ENCODE peak calls at places on chromosomes 6 and 20, in four cellular contexts. O is GM12878, Z is K562, S is H1. L is an unnamed sample.

GRCh38 chr6:89254569-89254968 is 37.4 kb upstream of the GABRR1 start:
- DNase-seq in O (no peak), Z (no peak), S (no peak), L (no peak)

GRCh38 chr20:18839507-18840247 is 26.1 kb downstream of the SCP2D1 start:
- DNase-seq in O (no peak), Z (no peak), S (no peak), L (no peak)

GRCh38 chr20:10557685-10558084 is 116.1 kb downstream of the JAG1 start:
- DNase-seq in O (no peak), Z (no peak), S (peak), L (no peak)

GRCh38 chr6:95576621-95577316 is 566 bp upstream of the MANEA start:
- DNase-seq in O (no peak), Z (no peak), S (no peak), L (no peak)

GRCh38 chr6:8229913-8230312 is 127.6 kb upstream of the EEF1E1 start:
- DNase-seq in O (no peak), Z (no peak), S (peak), L (no peak)

GRCh38 chr6:7424967-7425807 is 35.6 kb downstream of the RIOK1 start:
- DNase-seq in O (no peak), Z (no peak), S (no peak), L (peak)

GRCh38 chr6:45376310-45377040 is 1.3 kb downstream of the SUPT3H start:
- DNase-seq in O (no peak), Z (no peak), S (no peak), L (no peak)

GRCh38 chr20:39651645-39652340 is 689.6 kb downstream of the DHX35 start:
- DNase-seq in O (no peak), Z (no peak), S (no peak), L (no peak)

GRCh38 chr6:111306104-111306888 is 176.7 kb downstream of the REV3L start:
- DNase-seq in O (no peak), Z (no peak), S (no peak), L (no peak)

GRCh38 chr20:44526129-44526528 is 4.3 kb upstream of the SERINC3 start:
- DNase-seq in O (no peak), Z (no peak), S (no peak), L (peak)

GRCh38 chr20:53468583-53468982 is 125.1 kb downstream of the ZNF217 start:
- DNase-seq in O (peak), Z (no peak), S (no peak), L (no peak)

GRCh38 chr20:37570419-37570818 is 42.7 kb upstream of the BLCAP start:
- DNase-seq in O (no peak), Z (no peak), S (no peak), L (no peak)

GRCh38 chr6:104253236-104253635 is 606.5 kb downstream of the HACE1 start:
- DNase-seq in O (no peak), Z (no peak), S (no peak), L (no peak)

GRCh38 chr20:31712564-31713311 is 9.9 kb downstream of the BCL2L1 start:
- DNase-seq in O (no peak), Z (no peak), S (peak), L (peak)

GRCh38 chr6:52491203-52492069 is 71.3 kb downstream of the EFHC1 start:
- DNase-seq in O (peak), Z (no peak), S (no peak), L (no peak)

GRCh38 chr20:24034820-24035219 is 46.2 kb upstream of the GGTLC1 start:
- DNase-seq in O (no peak), Z (no peak), S (no peak), L (peak)

GRCh38 chr6:78324213-78324612 is 543.1 kb upstream of the IRAK1BP1 start:
- DNase-seq in O (no peak), Z (no peak), S (no peak), L (no peak)

GRCh38 chr20:62275263-62275619 is 27.6 kb upstream of the ADRM1 start:
- DNase-seq in O (no peak), Z (no peak), S (no peak), L (no peak)

GRCh38 chr6:56220078-56220477 is 27.3 kb downstream of the COL21A1 start:
- DNase-seq in O (no peak), Z (no peak), S (no peak), L (no peak)

GRCh38 chr6:45132059-45132458 is 196.1 kb upstream of the RUNX2 start:
- DNase-seq in O (no peak), Z (no peak), S (no peak), L (no peak)

GRCh38 chr6:151763938-151764680 is 43.4 kb upstream of the ESR1 start:
- DNase-seq in O (no peak), Z (peak), S (peak), L (peak)

GRCh38 chr6:154653853-154654252 is 79.4 kb upstream of the SCAF8 start:
- DNase-seq in O (no peak), Z (no peak), S (no peak), L (no peak)

GRCh38 chr6:87674286-87674685 is 27.7 kb downstream of the AKIRIN2 start:
- DNase-seq in O (no peak), Z (no peak), S (no peak), L (no peak)

GRCh38 chr6:26286168-26286854 is 78.7 kb upstream of the BTN3A2 start:
- DNase-seq in O (no peak), Z (peak), S (no peak), L (peak)

GRCh38 chr6:90274481-90275030 is 22.1 kb downstream of the BACH2 start:
- DNase-seq in O (no peak), Z (no peak), S (no peak), L (no peak)

GRCh38 chr20:23880426-23880825 is 878 bp upstream of the CST5 start:
- DNase-seq in O (no peak), Z (no peak), S (no peak), L (no peak)

GRCh38 chr6:39725632-39725997 is 407 bp upstream of the KIF6 start:
- DNase-seq in O (no peak), Z (no peak), S (no peak), L (no peak)

GRCh38 chr6:11804706-11805105 is 26.1 kb upstream of the ADTRP start:
- DNase-seq in O (no peak), Z (no peak), S (no peak), L (no peak)

GRCh38 chr6:168097621-168098430 is 18.8 kb upstream of the FRMD1 start:
- DNase-seq in O (no peak), Z (no peak), S (no peak), L (no peak)
- TF ChIP-seq RAD21 in O (no peak), Z (no peak), S (no peak), L (no peak)

DNA sequence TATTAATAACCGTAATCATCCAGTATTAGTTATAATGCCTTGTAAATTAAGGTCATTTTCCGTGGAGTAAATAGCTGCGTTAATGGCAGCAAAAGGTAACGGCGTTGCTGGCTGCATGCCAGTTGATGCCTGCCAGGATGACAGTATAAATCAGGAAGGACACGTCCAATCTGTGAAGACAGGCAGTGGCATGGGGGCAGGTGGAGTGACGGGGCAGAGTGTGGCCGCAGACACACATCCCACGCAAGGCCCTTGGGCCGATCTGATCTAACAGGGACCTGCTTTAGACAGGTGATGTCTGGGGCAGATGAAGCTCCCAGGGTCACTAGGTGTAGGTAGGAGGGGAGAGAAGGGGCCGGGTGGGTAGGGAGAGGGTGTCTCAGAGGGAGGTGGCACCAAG is 49.1 kb downstream of the KCNB1 start:
- DNase-seq in O (no peak), Z (no peak), S (no peak), L (no peak)
- TF ChIP-seq CBX5 in O (no peak), Z (no peak), S (no peak), L (no peak)

GRCh38 chr6:123224077-123224476 is 228.0 kb downstream of the CLVS2 start:
- DNase-seq in O (no peak), Z (no peak), S (no peak), L (no peak)

GRCh38 chr6:123223461-123223860 is 227.4 kb downstream of the CLVS2 start:
- DNase-seq in O (no peak), Z (no peak), S (no peak), L (no peak)

DNA sequence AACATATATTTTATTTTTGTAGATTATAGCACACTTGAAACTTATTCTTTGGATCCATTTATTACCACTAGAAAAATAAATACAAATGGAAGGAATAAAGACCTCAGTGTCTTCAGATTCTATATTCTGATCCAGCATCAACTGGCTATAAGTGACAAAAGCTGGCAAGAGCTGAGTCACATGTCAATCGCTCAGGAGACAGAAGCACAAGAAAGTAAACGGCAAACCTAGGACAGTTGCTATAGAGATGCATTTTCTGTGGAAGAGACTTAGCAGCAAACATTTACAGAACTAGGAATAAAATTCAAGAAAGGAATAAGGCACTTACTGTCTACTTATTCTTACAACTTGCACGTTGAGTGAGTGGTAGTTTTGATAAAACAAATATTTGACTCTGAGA is 230.4 kb downstream of the CLVS2 start:
- DNase-seq in O (no peak), Z (no peak), S (no peak), L (no peak)
- TF ChIP-seq RAD21 in O (no peak), Z (no peak), S (no peak), L (no peak)

GRCh38 chr6:108494434-108494833 is 66.3 kb upstream of the FOXO3 start:
- DNase-seq in O (no peak), Z (no peak), S (no peak), L (no peak)

GRCh38 chr6:108489699-108490098 is 71.0 kb upstream of the FOXO3 start:
- DNase-seq in O (no peak), Z (no peak), S (no peak), L (no peak)

GRCh38 chr6:108497883-108498282 is 62.8 kb upstream of the FOXO3 start:
- DNase-seq in O (no peak), Z (no peak), S (no peak), L (peak)

DNA sequence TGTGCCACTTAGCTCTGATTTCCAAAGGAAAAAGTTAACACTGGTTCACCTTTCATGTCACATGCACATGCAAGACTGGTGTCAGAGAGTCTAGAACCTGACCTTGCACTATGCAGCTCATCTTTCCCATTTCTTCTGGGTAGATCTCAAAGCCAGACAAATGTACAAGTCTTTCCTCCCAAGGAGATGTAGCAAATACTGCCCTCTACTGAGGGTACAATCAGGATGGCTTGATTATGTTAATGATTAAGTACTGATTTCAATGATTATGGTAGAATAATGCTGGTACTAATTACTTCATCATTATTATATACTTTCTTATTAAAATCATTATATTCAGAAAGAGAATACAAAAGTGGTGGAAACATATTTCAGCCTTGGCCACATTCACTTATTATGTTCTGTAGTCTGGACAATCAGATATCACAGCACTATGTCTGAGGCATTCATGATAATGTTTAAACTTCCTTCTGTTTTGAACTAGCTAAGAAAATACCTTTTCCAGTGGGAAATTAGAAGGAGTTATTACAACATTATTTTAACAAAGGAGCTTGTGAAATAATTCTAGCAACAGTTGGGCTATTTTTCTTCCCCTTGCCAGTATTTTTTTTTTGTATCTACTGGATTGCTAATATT is 68.5 kb upstream of the FOXO3 start:
- DNase-seq in O (no peak), Z (no peak), S (no peak), L (peak)
- TF ChIP-seq CBX5 in O (no peak), Z (no peak), S (no peak), L (no peak)